ENCODE peak calls at places on chromosomes 3 and 15, in six cellular contexts. E, A, U, T, V and M are unnamed samples.
A peak's percentile ranks its signal among the peaks of the same experiment; 100 is the strongest.

GRCh38 chr3:130773371-130773770 is 26.7 kb upstream of the PIK3R4 start:
- DNase-seq in U (no peak), T (no peak), V (peak; percentile 15), E (no peak), A (no peak), M (no peak)

GRCh38 chr3:135864060-135864459 is 101.5 kb upstream of the PPP2R3A start:
- DNase-seq in A (no peak), T (no peak), U (no peak), V (no peak), E (no peak), M (no peak)

GRCh38 chr3:42739401-42740158 is 33.5 kb downstream of the CCDC13 start:
- DNase-seq in U (peak; percentile 7), A (no peak), E (no peak), V (no peak), T (peak; percentile 91), M (no peak)

GRCh38 chr15:68335251-68335650 is 57.7 kb downstream of the FEM1B start:
- DNase-seq in V (peak; percentile 58), U (no peak), A (no peak), T (peak; percentile 53), E (no peak), M (peak; percentile 35)

GRCh38 chr15:94691169-94691568 is 459.8 kb downstream of the MCTP2 start:
- DNase-seq in E (no peak), V (no peak), A (no peak), U (no peak), T (no peak), M (no peak)

GRCh38 chr3:134359121-134360010 is 14.9 kb downstream of the AMOTL2 start:
- DNase-seq in V (peak; percentile 50), T (no peak), A (no peak), U (no peak), E (no peak), M (no peak)

GRCh38 chr3:9730747-9731205 is 759 bp upstream of the BRPF1 start:
- DNase-seq in T (no peak), V (no peak), E (no peak), A (no peak), U (no peak), M (no peak)

GRCh38 chr15:101162701-101163483 is 89.0 kb downstream of the CHSY1 start:
- DNase-seq in T (peak; percentile 42), A (no peak), U (peak; percentile 52), E (no peak), V (no peak), M (peak; percentile 60)

GRCh38 chr3:72995337-72995736 is 1.3 kb upstream of the PPP4R2 start:
- DNase-seq in U (no peak), E (no peak), A (no peak), T (no peak), V (peak; percentile 8), M (no peak)

GRCh38 chr3:196246612-196247308 is 30.4 kb downstream of the SLC51A start:
- DNase-seq in V (peak; percentile 34), E (no peak), A (no peak), U (no peak), T (no peak), M (no peak)

GRCh38 chr3:158950131-158950901 is 148.5 kb downstream of the MFSD1 start:
- DNase-seq in U (no peak), V (no peak), E (no peak), T (no peak), A (no peak), M (no peak)

GRCh38 chr15:71565636-71566160 is 244.7 kb upstream of the NR2E3 start:
- DNase-seq in E (no peak), T (no peak), U (no peak), A (no peak), V (no peak), M (no peak)

GRCh38 chr3:165254812-165255211 is 58.6 kb upstream of the SLITRK3 start:
- DNase-seq in V (peak; percentile 0), A (no peak), U (no peak), E (no peak), T (no peak), M (no peak)

GRCh38 chr3:137343283-137343682 is 385.5 kb downstream of the IL20RB start:
- DNase-seq in T (no peak), U (no peak), A (no peak), V (no peak), E (no peak), M (no peak)

GRCh38 chr15:84749111-84749991 is 959 bp downstream of the ZNF592 start:
- DNase-seq in T (peak; percentile 10), A (peak; percentile 28), E (peak; percentile 31), V (peak; percentile 63), U (peak; percentile 15), M (peak; percentile 11)

GRCh38 chr15:89041507-89041906 is 46.7 kb upstream of the ABHD2 start:
- DNase-seq in V (no peak), T (no peak), U (no peak), E (no peak), A (no peak), M (no peak)

GRCh38 chr15:66941231-66941711 is 124.1 kb upstream of the SMAD3 start:
- DNase-seq in A (no peak), T (no peak), V (peak; percentile 37), U (no peak), E (no peak), M (no peak)

GRCh38 chr15:37788767-37789391 is 145.6 kb upstream of the TMCO5A start:
- DNase-seq in V (no peak), E (no peak), A (no peak), T (no peak), U (no peak), M (no peak)

GRCh38 chr3:158167737-158168469 is 58.0 kb downstream of the RSRC1 start:
- DNase-seq in V (peak; percentile 95), E (no peak), U (no peak), A (no peak), T (no peak), M (no peak)

GRCh38 chr15:89429023-89429422 is 67.4 kb downstream of the RHCG start:
- DNase-seq in E (no peak), A (no peak), V (peak; percentile 47), U (no peak), T (no peak), M (no peak)